ENCODE peak calls at places on chromosomes 3 and 15, in nine cellular contexts. K is astrocyte, R is NCI-H748 treated with DMSO at 0.1 percent for 48 hours, C is NCI-H69, E is mesothelial cell of epicardium, X is AG09309, W is NCI-H187 treated with DMSO at 0.1 percent for 48 hours, Y is activated B cell treated with CpG ODN at 0.5 μM for 24 hours, Q is NCI-H2171 treated with DMSO at 0.1 percent for 48 hours. V is an unnamed sample.

GRCh38 chr3:15979490-15979889 is 181.7 kb upstream of the ANKRD28 start:
- DNase-seq in X (no peak), R (no peak), W (no peak), K (peak; percentile 9), Y (no peak), C (no peak), E (no peak), Q (no peak), V (no peak)

GRCh38 chr3:5140230-5140621 is 18.1 kb downstream of the ARL8B start:
- DNase-seq in C (no peak), Q (no peak), W (no peak), Y (no peak), K (no peak), X (no peak), E (no peak), R (no peak), V (no peak)

GRCh38 chr3:9946112-9947024 is 5.8 kb downstream of the PRRT3 start:
- DNase-seq in W (no peak), C (peak; percentile 92), Q (peak; percentile 75), R (peak; percentile 66), X (peak; percentile 40), Y (peak; percentile 75), K (peak; percentile 77), E (peak; percentile 77), V (peak; percentile 77)

GRCh38 chr15:65829150-65829764 is 37.2 kb upstream of the DENND4A start:
- DNase-seq in C (peak; percentile 70), R (peak; percentile 22), K (no peak), W (no peak), Y (no peak), X (no peak), E (no peak), Q (peak; percentile 66), V (no peak)

GRCh38 chr3:23820888-23821287 is 15.1 kb downstream of the UBE2E1 start:
- DNase-seq in R (no peak), C (no peak), E (no peak), Q (no peak), X (no peak), W (no peak), K (no peak), Y (no peak), V (no peak)

GRCh38 chr15:75785771-75786563 is 57.3 kb upstream of the UBE2Q2 start:
- DNase-seq in Q (peak; percentile 83), R (no peak), K (no peak), E (no peak), C (peak; percentile 59), W (no peak), Y (no peak), X (no peak), V (no peak)

GRCh38 chr3:185161761-185162160 is 8.9 kb upstream of the C3orf70 start:
- DNase-seq in Y (no peak), Q (no peak), R (no peak), X (no peak), C (no peak), W (no peak), K (no peak), E (no peak), V (no peak)

GRCh38 chr3:42804831-42805821 is 836 bp upstream of the HIGD1A start:
- DNase-seq in Q (no peak), E (no peak), K (no peak), Y (no peak), W (no peak), R (no peak), C (peak; percentile 56), X (no peak), V (no peak)

GRCh38 chr3:18401298-18401961 is 23.7 kb downstream of the SATB1 start:
- DNase-seq in K (no peak), R (no peak), W (no peak), Q (no peak), Y (no peak), C (no peak), X (no peak), E (no peak), V (no peak)

GRCh38 chr3:60086811-60087210 is 1037.0 kb upstream of the CFAP20DC start:
- DNase-seq in Q (no peak), K (peak; percentile 75), E (no peak), C (peak; percentile 8), R (no peak), X (no peak), W (no peak), Y (no peak), V (no peak)

GRCh38 chr15:39140060-39140604 is 440.7 kb upstream of the THBS1 start:
- DNase-seq in E (no peak), Q (peak; percentile 85), X (peak; percentile 79), K (peak; percentile 97), W (no peak), C (peak; percentile 33), R (no peak), Y (no peak), V (peak; percentile 63)

GRCh38 chr3:154486949-154487348 is 57.0 kb upstream of the GPR149 start:
- DNase-seq in Q (no peak), K (no peak), R (no peak), E (no peak), W (no peak), Y (no peak), X (no peak), C (no peak), V (no peak)

GRCh38 chr3:143951351-143951971 is 20.2 kb upstream of the DIPK2A start:
- DNase-seq in K (no peak), W (no peak), Q (no peak), R (no peak), X (no peak), C (peak; percentile 43), E (no peak), Y (no peak), V (no peak)

V was measured in stromal cell of bone marrow.